ENCODE peak calls at places on chromosomes 3 and 15, in nine cellular contexts. S, B, M, G, K, J, I, F and U are unnamed samples.

GRCh38 chr15:63977102-63977501 is 69.2 kb downstream of the DAPK2 start:
- DNase-seq in G (no peak), M (no peak), I (no peak), K (no peak), F (no peak), B (no peak), S (no peak), J (peak; percentile 0), U (no peak)

GRCh38 chr3:154122096-154122911 is 1.1 kb downstream of the ARHGEF26 start:
- DNase-seq in F (peak; percentile 0), G (peak; percentile 3), B (peak; percentile 24), K (peak; percentile 46), M (no peak), I (peak; percentile 59), J (peak; percentile 25), S (peak; percentile 50), U (no peak)

GRCh38 chr3:53045107-53045783 is 628 bp downstream of the SFMBT1 start:
- DNase-seq in S (peak; percentile 28), K (peak; percentile 39), M (peak; percentile 60), B (peak; percentile 83), J (peak; percentile 92), I (peak; percentile 88), G (peak; percentile 42), F (peak; percentile 65), U (peak; percentile 59)

GRCh38 chr3:182739619-182740018 is 53.7 kb upstream of the ATP11B start:
- DNase-seq in B (no peak), I (no peak), M (no peak), G (no peak), S (peak; percentile 36), F (no peak), K (no peak), J (no peak), U (no peak)

GRCh38 chr3:72698154-72698917 is 149.9 kb downstream of the SHQ1 start:
- DNase-seq in M (no peak), G (no peak), I (peak; percentile 67), B (no peak), F (no peak), J (no peak), S (peak; percentile 87), K (no peak), U (no peak)

GRCh38 chr15:70669006-70669602 is 94.3 kb downstream of the UACA start:
- DNase-seq in J (no peak), S (peak; percentile 28), G (no peak), K (no peak), I (no peak), B (no peak), F (no peak), M (peak; percentile 39), U (no peak)

GRCh38 chr3:100802126-100802525 is 92.8 kb downstream of the TFG start:
- DNase-seq in G (no peak), F (no peak), B (no peak), K (no peak), J (no peak), S (no peak), I (no peak), M (peak; percentile 85), U (no peak)

GRCh38 chr3:56573501-56573900 is 16.5 kb downstream of the CCDC66 start:
- DNase-seq in F (no peak), G (no peak), J (no peak), S (no peak), M (peak; percentile 7), K (no peak), I (no peak), B (no peak), U (no peak)

GRCh38 chr3:170713648-170714047 is 127.8 kb upstream of the SLC7A14 start:
- DNase-seq in B (no peak), F (no peak), K (no peak), G (no peak), M (no peak), S (no peak), J (no peak), I (no peak), U (no peak)

GRCh38 chr3:195900426-195901355 is 7.7 kb downstream of the TNK2 start:
- DNase-seq in S (no peak), I (no peak), F (peak; percentile 24), K (no peak), M (peak; percentile 38), J (peak; percentile 90), G (peak; percentile 66), B (no peak), U (peak; percentile 42)

GRCh38 chr15:48722764-48723661 is 77.5 kb upstream of the FBN1 start:
- DNase-seq in I (no peak), M (peak; percentile 94), G (no peak), S (peak; percentile 43), J (peak; percentile 85), F (no peak), K (peak; percentile 15), B (peak; percentile 53), U (no peak)

GRCh38 chr3:43001094-43001553 is 22.0 kb downstream of the GASK1A start:
- DNase-seq in S (no peak), M (peak; percentile 51), F (no peak), B (peak; percentile 46), J (peak; percentile 92), G (no peak), K (no peak), I (peak; percentile 25), U (no peak)

GRCh38 chr15:60721706-60722105 is 242.8 kb upstream of the ICE2 start:
- DNase-seq in J (peak; percentile 65), F (no peak), G (peak; percentile 12), M (peak; percentile 11), I (no peak), B (peak; percentile 22), K (no peak), S (no peak), U (no peak)

GRCh38 chr3:62845996-62846395 is 29.2 kb downstream of the CADPS start:
- DNase-seq in F (no peak), I (no peak), G (no peak), K (no peak), M (no peak), B (no peak), J (no peak), S (no peak), U (no peak)

GRCh38 chr3:46469680-46470357 is 5.1 kb upstream of the LTF start:
- DNase-seq in M (no peak), I (no peak), B (no peak), F (no peak), K (no peak), S (no peak), G (no peak), J (no peak), U (no peak)

GRCh38 chr3:192904632-192905289 is 12.9 kb downstream of the MB21D2 start:
- DNase-seq in G (no peak), B (no peak), J (no peak), S (no peak), K (no peak), M (no peak), I (no peak), F (no peak), U (no peak)

GRCh38 chr3:16071246-16071645 is 103.2 kb upstream of the GALNT15 start:
- DNase-seq in J (no peak), I (no peak), S (no peak), B (no peak), F (no peak), M (no peak), K (no peak), G (no peak), U (no peak)

GRCh38 chr3:38544926-38545325 is 48.8 kb downstream of the EXOG start:
- DNase-seq in F (no peak), S (no peak), K (no peak), I (no peak), J (no peak), M (no peak), G (no peak), B (no peak), U (no peak)

GRCh38 chr3:115146032-115146417 is 1.1 kb downstream of the ZBTB20 start:
- DNase-seq in F (peak; percentile 37), S (peak; percentile 67), I (peak; percentile 13), K (peak; percentile 56), B (peak; percentile 60), M (peak; percentile 72), G (peak; percentile 63), J (peak; percentile 52), U (peak; percentile 45)

GRCh38 chr3:8301977-8302589 is 199.5 kb upstream of the LMCD1 start:
- DNase-seq in J (peak; percentile 75), B (peak; percentile 21), I (peak; percentile 56), K (peak; percentile 33), S (peak; percentile 75), G (peak; percentile 3), M (peak; percentile 50), F (no peak), U (no peak)

GRCh38 chr3:43223670-43224364 is 62.5 kb upstream of the SNRK start:
- DNase-seq in B (no peak), G (no peak), F (no peak), I (no peak), M (no peak), J (no peak), K (no peak), S (no peak), U (no peak)

GRCh38 chr3:33075996-33076395 is 20.9 kb downstream of the GLB1 start:
- DNase-seq in B (no peak), I (peak; percentile 31), S (peak; percentile 45), F (no peak), M (peak; percentile 33), K (no peak), J (peak; percentile 57), G (no peak), U (no peak)

GRCh38 chr3:113051222-113051804 is 60.5 kb downstream of the GTPBP8 start:
- DNase-seq in K (peak; percentile 74), F (peak; percentile 85), G (peak; percentile 93), J (peak; percentile 87), B (peak; percentile 64), S (peak; percentile 90), M (peak; percentile 77), I (peak; percentile 84), U (peak; percentile 82)

GRCh38 chr3:134048278-134048996 is 18.7 kb upstream of the SLCO2A1 start:
- DNase-seq in K (no peak), M (no peak), I (no peak), F (no peak), J (no peak), G (no peak), S (no peak), B (no peak), U (no peak)

GRCh38 chr15:43277901-43278300 is 11.2 kb upstream of the TGM5 start:
- DNase-seq in G (no peak), K (no peak), I (no peak), J (no peak), M (no peak), S (no peak), F (no peak), B (no peak), U (no peak)

GRCh38 chr15:60326824-60327654 is 70.7 kb downstream of the ANXA2 start:
- DNase-seq in G (peak; percentile 47), M (peak; percentile 62), J (peak; percentile 54), I (peak; percentile 51), K (no peak), S (peak; percentile 62), F (peak; percentile 11), B (no peak), U (peak; percentile 14)

GRCh38 chr15:77033729-77034619 is 36.9 kb downstream of the TSPAN3 start:
- DNase-seq in B (no peak), M (no peak), G (peak; percentile 1), K (no peak), J (no peak), F (no peak), I (no peak), S (no peak), U (no peak)